ENCODE peak calls at places on chromosomes 7 and 10, in six cellular contexts. O, C, N, F, S and G are unnamed samples.

GRCh38 chr7:156820445-156821063 is 72.4 kb downstream of the LMBR1 start:
- DNase-seq in N (no peak), S (no peak), F (no peak), C (no peak), O (no peak), G (peak)

GRCh38 chr10:21831986-21832735 is 171.4 kb downstream of the DNAJC1 start:
- DNase-seq in S (no peak), O (no peak), F (no peak), N (no peak), C (peak), G (no peak)

GRCh38 chr10:103429647-103430046 is 22.5 kb downstream of the CALHM2 start:
- DNase-seq in F (no peak), C (no peak), O (no peak), N (no peak), S (no peak), G (no peak)

GRCh38 chr7:47846117-47846836 is 102.0 kb downstream of the PKD1L1 start:
- DNase-seq in C (peak), F (no peak), O (no peak), S (no peak), N (peak), G (no peak)

GRCh38 chr7:14069961-14070360 is 80.5 kb upstream of the ETV1 start:
- DNase-seq in C (no peak), S (no peak), N (no peak), O (no peak), F (no peak), G (no peak)

GRCh38 chr7:8724080-8724718 is 290.8 kb downstream of the NXPH1 start:
- DNase-seq in S (no peak), O (no peak), C (no peak), F (peak), N (no peak), G (peak)

GRCh38 chr10:92590623-92591549 is 2.0 kb upstream of the KIF11 start:
- DNase-seq in O (no peak), N (peak), C (peak), F (peak), S (no peak), G (peak)

GRCh38 chr10:132143162-132143561 is 43.6 kb upstream of the DPYSL4 start:
- DNase-seq in N (no peak), O (peak), F (no peak), S (no peak), C (no peak), G (no peak)

GRCh38 chr10:22733992-22734391 is 19.6 kb upstream of the PIP4K2A start:
- DNase-seq in F (no peak), C (no peak), O (no peak), N (no peak), S (no peak), G (no peak)

GRCh38 chr7:12730523-12730922 is 43.1 kb downstream of the ARL4A start:
- DNase-seq in F (no peak), O (no peak), C (no peak), N (no peak), S (no peak), G (no peak)

GRCh38 chr10:97729014-97729413 is 7.9 kb upstream of the ZFYVE27 start:
- DNase-seq in N (no peak), O (no peak), S (no peak), F (no peak), C (no peak), G (no peak)

GRCh38 chr7:3668743-3669142 is 367.7 kb downstream of the SDK1 start:
- DNase-seq in O (no peak), C (no peak), S (no peak), N (no peak), F (no peak), G (no peak)

GRCh38 chr7:3678411-3678810 is 377.4 kb downstream of the SDK1 start:
- DNase-seq in O (no peak), F (no peak), S (no peak), C (no peak), N (no peak), G (no peak)

GRCh38 chr7:3670898-3671297 is 369.8 kb downstream of the SDK1 start:
- DNase-seq in F (no peak), O (no peak), C (no peak), N (no peak), S (no peak), G (no peak)

GRCh38 chr7:3673524-3673923 is 372.5 kb downstream of the SDK1 start:
- DNase-seq in F (no peak), S (no peak), C (peak), O (no peak), N (no peak), G (no peak)
- TF ChIP-seq CTCF in F (no peak), S (no peak), C (peak), O (peak), N (peak), G (peak)

GRCh38 chr7:43077285-43077684 is 35.2 kb upstream of the HECW1 start:
- DNase-seq in O (no peak), S (no peak), F (no peak), N (no peak), C (no peak), G (no peak)
- TF ChIP-seq CTCF in O (no peak), S (no peak), F (no peak), N (no peak), C (no peak), G (no peak)

DNA sequence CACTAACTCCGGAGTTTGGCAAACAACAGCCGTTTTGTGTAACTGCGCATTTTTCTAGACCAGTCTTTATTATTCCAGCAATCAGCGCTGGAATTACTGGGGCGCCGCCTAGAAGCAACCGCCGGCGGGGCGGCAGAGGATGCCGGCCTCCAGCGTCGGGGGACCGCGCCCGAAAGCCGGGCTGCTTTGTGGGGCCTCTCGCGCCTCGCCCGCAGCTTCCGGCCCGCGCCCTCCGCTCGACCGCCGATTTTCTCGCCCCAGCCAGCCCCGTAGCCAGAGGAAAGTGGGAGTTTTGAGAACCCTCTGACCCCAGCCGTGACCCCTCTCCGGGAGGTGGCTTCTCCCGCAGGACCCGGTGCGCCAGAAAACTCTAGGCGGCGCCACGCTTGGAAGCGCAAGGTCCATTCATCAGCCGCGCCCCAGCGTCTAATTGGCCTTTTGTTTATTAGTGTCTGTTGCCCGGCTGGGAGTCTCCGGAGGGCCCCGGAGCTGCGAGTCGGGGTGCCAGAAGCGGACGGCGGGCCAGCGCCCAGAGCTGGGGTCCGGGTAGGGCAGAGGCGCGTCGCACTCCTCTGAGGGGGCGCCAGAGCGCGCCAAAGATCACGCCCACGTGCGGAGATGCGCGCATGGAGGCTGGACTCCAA is 10.7 kb downstream of the EMX2 start:
- DNase-seq in S (no peak), F (no peak), C (no peak), N (no peak), O (no peak), G (no peak)
- TF ChIP-seq CTCF in S (no peak), F (no peak), C (no peak), N (no peak), O (no peak), G (no peak)

DNA sequence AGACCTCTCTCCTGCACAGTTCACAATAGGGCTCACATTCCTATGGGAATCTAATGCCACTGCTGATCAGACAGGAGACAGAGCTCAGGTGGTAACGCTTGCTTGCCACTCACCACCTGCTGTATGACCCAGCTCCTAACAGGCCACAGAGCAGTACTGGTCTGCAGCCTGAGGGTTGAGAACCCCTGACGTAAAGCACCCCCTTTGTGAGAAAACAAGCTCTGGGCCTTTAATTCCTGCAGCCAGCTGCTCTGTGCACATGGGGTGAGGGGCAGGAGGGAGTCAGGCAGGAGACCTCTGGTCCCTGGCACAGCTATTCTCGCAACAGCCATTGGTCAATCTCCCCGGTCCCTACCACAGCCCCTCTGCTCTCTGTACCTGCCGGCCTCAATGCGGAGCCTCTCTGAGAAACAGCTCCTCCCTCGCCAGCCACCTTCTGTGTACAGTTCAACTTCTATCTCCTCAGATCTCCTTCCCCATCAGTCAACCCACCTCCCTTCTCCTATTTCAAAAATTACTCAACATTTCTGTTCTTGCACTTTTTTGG is 102.0 kb downstream of the LANCL2 start:
- DNase-seq in S (no peak), F (no peak), O (no peak), C (no peak), N (no peak), G (no peak)
- TF ChIP-seq CTCF in S (no peak), F (no peak), O (no peak), C (no peak), N (no peak), G (no peak)

GRCh38 chr7:23544913-23545354 is 13.2 kb upstream of the TRA2A start:
- DNase-seq in N (peak), S (no peak), C (peak), O (no peak), F (peak), G (peak)
- TF ChIP-seq CTCF in N (peak), S (no peak), C (peak), O (no peak), F (peak), G (peak)

DNA sequence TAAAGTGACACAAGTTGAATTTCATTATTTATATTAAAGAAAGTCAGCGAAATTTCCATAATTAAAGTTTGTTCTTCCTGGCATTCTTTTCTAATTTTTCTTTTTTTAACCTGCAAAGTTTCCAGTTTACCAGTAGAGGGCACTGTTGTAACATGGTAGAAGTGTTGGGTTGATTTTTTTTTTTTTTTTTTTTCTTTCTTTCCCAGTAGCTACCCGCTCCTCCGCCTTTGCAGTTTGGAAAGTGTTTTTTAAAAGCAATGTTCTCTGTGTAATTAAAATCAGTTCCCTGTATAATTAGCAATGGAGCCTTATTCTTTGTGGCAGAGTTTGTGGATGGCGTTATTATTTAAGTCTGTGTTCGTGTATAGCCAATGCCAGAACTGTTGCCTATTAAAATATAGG is 53.7 kb downstream of the TAF3 start:
- DNase-seq in S (no peak), C (peak), O (no peak), N (peak), F (peak), G (peak)
- TF ChIP-seq CTCF in S (peak), C (peak), O (peak), N (peak), F (peak), G (peak)

DNA sequence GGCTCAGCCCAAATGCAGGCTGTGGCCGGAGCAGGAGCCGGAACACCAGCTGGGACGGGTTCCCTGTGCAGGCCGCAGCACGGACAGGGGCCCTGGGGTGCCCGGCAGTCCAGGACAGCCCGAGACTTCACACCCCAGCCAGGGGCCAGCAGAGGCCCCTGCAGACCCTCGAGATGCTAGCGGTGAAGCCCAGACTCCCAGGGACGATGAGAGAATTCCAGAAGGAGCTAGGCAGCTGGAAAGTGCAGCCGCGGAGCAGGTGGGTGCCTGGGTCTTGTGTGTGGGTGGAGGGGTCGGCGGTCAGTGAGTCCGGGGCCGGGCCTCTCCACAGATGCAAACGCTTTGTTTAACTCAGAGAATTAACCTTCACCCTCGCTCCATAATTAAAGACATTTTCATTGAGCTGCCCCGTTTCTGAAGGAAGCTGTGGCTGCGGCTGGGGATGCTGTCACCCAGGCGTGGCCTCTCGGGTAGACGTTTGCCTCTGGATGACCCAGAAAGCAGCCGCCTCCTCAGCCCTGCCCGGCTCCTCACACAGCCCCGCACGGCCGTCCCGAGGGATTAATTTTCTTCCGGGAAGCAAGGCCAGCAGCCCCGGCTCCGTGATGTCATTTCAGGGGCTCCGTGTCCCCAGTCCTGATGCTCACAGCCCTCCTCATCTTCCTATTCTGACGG is 26.5 kb downstream of the KNDC1 start:
- DNase-seq in C (no peak), O (peak), S (no peak), F (no peak), N (no peak), G (no peak)
- TF ChIP-seq CTCF in C (no peak), O (no peak), S (no peak), F (no peak), N (no peak), G (no peak)